ENCODE peak calls at places on chromosomes 7 and 10, in nine cellular contexts. U is heart left ventricle, I is mammary epithelial cell, B is HCT116, M is right cardiac atrium, T is GM23338, J is upper lobe of left lung, C is lower lobe of right lung, S is uterus. Y is an unnamed sample.
A peak's percentile ranks its signal among the peaks of the same experiment; 100 is the strongest.

GRCh38 chr10:87585565-87586514 is 73.8 kb upstream of the PAPSS2 start:
- DNase-seq in U (no peak), I (peak; percentile 81), B (peak; percentile 70), M (no peak), T (no peak), J (peak; percentile 54), C (no peak), S (no peak), Y (peak; percentile 81)

GRCh38 chr10:49633327-49634045 is 19.6 kb downstream of the CHAT start:
- DNase-seq in U (no peak), I (no peak), B (no peak), M (no peak), T (no peak), J (no peak), C (peak; percentile 20), S (no peak), Y (no peak)

GRCh38 chr7:5594616-5595544 is 171.2 kb upstream of the TNRC18 start:
- DNase-seq in U (no peak), I (peak; percentile 60), B (no peak), M (peak; percentile 35), T (peak; percentile 82), J (no peak), C (no peak), S (no peak), Y (peak; percentile 78)

GRCh38 chr7:103870664-103871063 is 118.8 kb downstream of the RELN start:
- DNase-seq in U (no peak), I (no peak), B (no peak), M (no peak), T (no peak), J (no peak), C (no peak), S (no peak), Y (no peak)

GRCh38 chr7:85630904-85631582 is 444.2 kb upstream of the SEMA3D start:
- DNase-seq in U (no peak), I (no peak), B (no peak), M (no peak), T (no peak), J (no peak), C (no peak), S (no peak), Y (no peak)

GRCh38 chr10:97633921-97634320 is 621 bp upstream of the MORN4 start:
- DNase-seq in U (no peak), I (no peak), B (peak; percentile 19), M (no peak), T (peak; percentile 54), J (no peak), C (no peak), S (no peak), Y (no peak)

GRCh38 chr10:108749042-108749441 is 1174.3 kb downstream of the XPNPEP1 start:
- DNase-seq in U (no peak), I (no peak), B (no peak), M (no peak), T (no peak), J (no peak), C (no peak), S (no peak), Y (no peak)

GRCh38 chr10:71597821-71598498 is 121.6 kb downstream of the C10orf105 start:
- DNase-seq in U (peak; percentile 65), I (no peak), B (no peak), M (peak; percentile 70), T (no peak), J (peak; percentile 73), C (peak; percentile 71), S (peak; percentile 61), Y (no peak)

GRCh38 chr7:15839415-15840100 is 153.1 kb upstream of the MEOX2 start:
- DNase-seq in U (peak; percentile 84), I (no peak), B (no peak), M (peak; percentile 73), T (peak; percentile 86), J (no peak), C (peak; percentile 46), S (peak; percentile 40), Y (no peak)

GRCh38 chr7:28630350-28630749 is 218.0 kb downstream of the CREB5 start:
- DNase-seq in U (no peak), I (no peak), B (no peak), M (no peak), T (no peak), J (no peak), C (no peak), S (no peak), Y (no peak)

GRCh38 chr10:7121154-7121797 is 289.6 kb downstream of the SFMBT2 start:
- DNase-seq in U (peak; percentile 34), I (peak; percentile 11), B (peak; percentile 8), M (peak; percentile 47), T (peak; percentile 90), J (peak; percentile 50), C (peak; percentile 60), S (no peak), Y (peak; percentile 57)

GRCh38 chr10:31011017-31011659 is 20.5 kb downstream of the ZNF438 start:
- DNase-seq in U (no peak), I (no peak), B (no peak), M (peak; percentile 25), T (no peak), J (no peak), C (no peak), S (peak; percentile 34), Y (no peak)

GRCh38 chr10:22379059-22379458 is 33.8 kb downstream of the SPAG6 start:
- DNase-seq in U (no peak), I (no peak), B (no peak), M (no peak), T (peak; percentile 22), J (no peak), C (no peak), S (no peak), Y (no peak)

GRCh38 chr7:89623018-89623672 is 531.1 kb upstream of the STEAP1 start:
- DNase-seq in U (no peak), I (peak; percentile 35), B (peak; percentile 23), M (no peak), T (peak; percentile 66), J (no peak), C (no peak), S (no peak), Y (peak; percentile 47)

GRCh38 chr10:122462533-122463465 is 1.4 kb downstream of the HTRA1 start:
- DNase-seq in U (peak; percentile 80), I (peak; percentile 49), B (no peak), M (peak; percentile 72), T (no peak), J (no peak), C (no peak), S (peak; percentile 75), Y (no peak)

GRCh38 chr7:92763636-92764423 is 72.5 kb downstream of the CDK6 start:
- DNase-seq in U (no peak), I (peak; percentile 97), B (peak; percentile 90), M (no peak), T (peak; percentile 96), J (no peak), C (no peak), S (no peak), Y (peak; percentile 59)
- H3K4me1 ChIP-seq in U (peaks cover 11% of the 10 kb centered on the region), I (peaks cover 63% of the 10 kb centered on the region), B (peaks cover 76% of the 10 kb centered on the region), M (peaks cover 3% of the 10 kb centered on the region), T (peaks cover 78% of the 10 kb centered on the region), J (peaks cover 7% of the 10 kb centered on the region), C (peaks cover 8% of the 10 kb centered on the region), S (peaks cover 5% of the 10 kb centered on the region), Y (peaks cover 10% of the 10 kb centered on the region)

DNA sequence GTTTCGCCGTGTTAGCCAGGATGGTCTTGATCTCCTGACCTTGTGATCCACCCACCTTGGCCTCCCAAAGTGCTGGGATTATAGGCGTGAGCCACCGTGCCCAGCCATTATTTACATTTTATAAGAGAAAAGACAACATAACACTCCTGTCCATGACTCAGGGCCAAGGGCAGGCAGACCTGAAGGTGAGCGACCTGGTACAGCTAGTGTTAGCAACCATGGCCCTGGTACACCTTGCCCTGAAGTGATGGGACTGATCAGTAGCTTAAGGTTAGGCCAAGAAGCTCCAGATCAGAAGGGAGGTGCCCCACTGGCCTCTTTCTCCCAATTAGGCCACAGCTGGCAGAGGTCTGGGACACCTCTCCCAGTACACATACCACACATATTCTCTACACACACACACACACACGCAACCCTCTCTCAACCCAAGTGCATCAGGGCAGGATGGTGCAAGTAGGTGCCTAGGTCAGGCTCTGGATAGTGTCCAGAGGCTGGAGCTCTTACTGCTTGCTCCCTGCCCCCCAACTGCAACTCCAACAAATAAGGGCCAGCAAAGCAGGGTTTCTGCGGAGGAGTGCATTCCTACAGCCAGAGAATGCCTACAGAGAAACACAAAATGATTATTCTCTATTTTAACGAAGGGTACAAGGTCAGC is 43.8 kb downstream of the DPCD start:
- DNase-seq in U (no peak), I (no peak), B (no peak), M (no peak), T (no peak), J (no peak), C (no peak), S (no peak), Y (no peak)
- H3K4me1 ChIP-seq in U (no peaks in the 10 kb centered on the region), I (no peaks in the 10 kb centered on the region), B (no peaks in the 10 kb centered on the region), M (no peaks in the 10 kb centered on the region), T (no peaks in the 10 kb centered on the region), J (peaks cover 5% of the 10 kb centered on the region), C (no peaks in the 10 kb centered on the region), S (no peaks in the 10 kb centered on the region), Y (no peaks in the 10 kb centered on the region)

GRCh38 chr7:92636018-92636560 is 45.9 kb upstream of the FAM133B start:
- DNase-seq in U (no peak), I (no peak), B (no peak), M (no peak), T (no peak), J (no peak), C (no peak), S (no peak), Y (no peak)
- H3K4me1 ChIP-seq in U (peaks cover 28% of the 10 kb centered on the region), I (peaks cover 49% of the 10 kb centered on the region), B (peaks cover 51% of the 10 kb centered on the region), M (peaks cover 6% of the 10 kb centered on the region), T (peaks cover 7% of the 10 kb centered on the region), J (peaks cover 37% of the 10 kb centered on the region), C (peaks cover 36% of the 10 kb centered on the region), S (no peaks in the 10 kb centered on the region), Y (peaks cover 13% of the 10 kb centered on the region)

GRCh38 chr7:1724118-1724910 is 54.2 kb downstream of the ELFN1 start:
- DNase-seq in U (no peak), I (no peak), B (no peak), M (peak; percentile 4), T (no peak), J (no peak), C (no peak), S (no peak), Y (no peak)

GRCh38 chr7:1725199-1725701 is 55.2 kb downstream of the ELFN1 start:
- DNase-seq in U (peak; percentile 94), I (peak; percentile 36), B (no peak), M (peak; percentile 80), T (peak; percentile 67), J (no peak), C (no peak), S (no peak), Y (no peak)

GRCh38 chr7:1725766-1726630 is 55.9 kb downstream of the ELFN1 start:
- DNase-seq in U (peak; percentile 67), I (no peak), B (no peak), M (peak; percentile 35), T (no peak), J (no peak), C (no peak), S (no peak), Y (no peak)

GRCh38 chr7:1721047-1721687 is 51.1 kb downstream of the ELFN1 start:
- DNase-seq in U (no peak), I (peak; percentile 19), B (no peak), M (peak; percentile 6), T (no peak), J (no peak), C (no peak), S (no peak), Y (no peak)

DNA sequence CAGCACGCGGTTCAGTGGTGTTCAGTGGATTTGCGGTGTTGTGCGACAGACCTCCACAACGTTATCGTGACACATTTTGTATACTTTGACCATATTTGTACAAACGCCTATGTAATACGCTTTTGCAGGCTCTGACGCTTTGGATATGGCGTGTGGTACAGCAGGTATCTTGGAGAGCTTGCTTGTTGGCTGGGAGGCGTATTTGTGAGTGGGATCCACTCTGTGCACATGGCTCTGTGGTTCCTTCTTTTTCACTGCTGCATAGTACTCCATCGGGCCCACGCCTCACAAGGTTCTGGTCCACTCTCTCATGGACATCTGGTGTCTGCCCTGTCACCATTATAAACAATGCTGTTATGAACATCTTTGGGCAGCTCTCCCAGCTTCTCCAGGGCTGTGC is 53.2 kb downstream of the ELFN1 start:
- DNase-seq in U (no peak), I (no peak), B (no peak), M (no peak), T (no peak), J (no peak), C (no peak), S (no peak), Y (no peak)
- H3K4me1 ChIP-seq in U (peaks cover 6% of the 10 kb centered on the region), I (no peaks in the 10 kb centered on the region), B (peaks cover 3% of the 10 kb centered on the region), M (no peaks in the 10 kb centered on the region), T (no peaks in the 10 kb centered on the region), J (no peaks in the 10 kb centered on the region), C (no peaks in the 10 kb centered on the region), S (no peaks in the 10 kb centered on the region), Y (no peaks in the 10 kb centered on the region)

Y was measured in HAP-1.